ENCODE peak calls at places on chromosome 13, in five cellular contexts. W is ELR, U is T-cell, H is RPMI7951, F is fibroblast of mammary gland. J is an unnamed sample.

GRCh38 chr13:51453959-51454703 is 1.3 kb upstream of the INTS6 start:
- DNase-seq in W (peak), U (no peak), H (no peak), F (peak), J (no peak)

GRCh38 chr13:78601124-78601885 is 2.0 kb downstream of the POU4F1 start:
- DNase-seq in W (no peak), U (no peak), H (no peak), F (peak), J (no peak)

GRCh38 chr13:107250626-107251025 is 682.7 kb upstream of the ARGLU1 start:
- DNase-seq in W (no peak), U (no peak), H (no peak), F (no peak), J (no peak)

GRCh38 chr13:34545461-34545860 is 396.6 kb upstream of the NBEA start:
- DNase-seq in W (no peak), U (no peak), H (no peak), F (no peak), J (no peak)

GRCh38 chr13:110312669-110313031 is 5.6 kb downstream of the COL4A2 start:
- DNase-seq in W (peak), U (no peak), H (no peak), F (peak), J (no peak)

GRCh38 chr13:73138276-73138950 is 79.6 kb downstream of the KLF5 start:
- DNase-seq in W (peak), U (no peak), H (no peak), F (peak), J (no peak)

GRCh38 chr13:70580825-70581224 is 472.6 kb upstream of the KLHL1 start:
- DNase-seq in W (peak), U (no peak), H (no peak), F (no peak), J (no peak)

GRCh38 chr13:27504541-27504940 is 54.2 kb upstream of the MTIF3 start:
- DNase-seq in W (no peak), U (no peak), H (peak), F (no peak), J (no peak)

J was measured in skeletal muscle cell.